ENCODE peak calls at places on chromosomes 6 and 20, in eight cellular contexts. W is HepG2; N is hepatocyte; D is choroid plexus epithelial cell; F is fibroblast of mammary gland; K is astrocyte; P is pancreas; C is CD8-positive, alpha-beta T cell. Y is an unnamed sample.
A peak's percentile ranks its signal among the peaks of the same experiment; 100 is the strongest.

GRCh38 chr6:53300656-53301551 is 47.8 kb downstream of the ELOVL5 start:
- DNase-seq in F (peak; percentile 67), W (peak; percentile 15), P (no peak), C (peak; percentile 36), N (no peak), D (no peak), K (peak; percentile 82), Y (peak; percentile 61)

GRCh38 chr20:577167-577791 is 32.8 kb downstream of the TCF15 start:
- DNase-seq in P (no peak), N (no peak), W (peak; percentile 70), F (peak; percentile 38), D (no peak), K (no peak), C (no peak), Y (peak; percentile 18)

GRCh38 chr6:79710127-79710526 is 79.0 kb downstream of the SH3BGRL2 start:
- DNase-seq in C (no peak), D (no peak), K (no peak), P (no peak), F (no peak), N (no peak), W (no peak), Y (no peak)

GRCh38 chr20:44287272-44288097 is 23.5 kb downstream of the FITM2 start:
- DNase-seq in C (no peak), W (peak; percentile 66), K (no peak), D (peak; percentile 39), F (peak; percentile 34), N (no peak), P (no peak), Y (peak; percentile 45)

GRCh38 chr20:36644032-36644712 is 1.8 kb downstream of the SLA2 start:
- DNase-seq in P (no peak), K (no peak), W (no peak), C (peak; percentile 70), N (no peak), D (no peak), F (no peak), Y (no peak)

GRCh38 chr6:293185-294174 is 1.2 kb downstream of the DUSP22 start:
- DNase-seq in D (peak; percentile 20), C (peak; percentile 32), K (peak; percentile 26), N (no peak), P (peak; percentile 66), F (peak; percentile 30), W (no peak), Y (peak; percentile 16)

GRCh38 chr6:1607557-1608221 is 2.0 kb upstream of the FOXC1 start:
- DNase-seq in C (no peak), F (no peak), P (no peak), K (no peak), N (peak; percentile 28), D (no peak), W (peak; percentile 52), Y (no peak)

GRCh38 chr6:117505337-117505736 is 22.9 kb downstream of the DCBLD1 start:
- DNase-seq in K (peak; percentile 47), N (no peak), P (no peak), F (peak; percentile 53), W (no peak), D (peak; percentile 71), C (no peak), Y (no peak)

GRCh38 chr6:15897063-15897934 is 231.6 kb upstream of the MYLIP start:
- DNase-seq in F (peak; percentile 60), K (peak; percentile 6), N (peak; percentile 57), C (no peak), P (no peak), D (peak; percentile 73), W (no peak), Y (peak; percentile 88)

GRCh38 chr6:142058216-142058925 is 74.4 kb upstream of the GJE1 start:
- DNase-seq in N (no peak), F (peak; percentile 20), W (no peak), K (no peak), C (no peak), D (no peak), P (no peak), Y (no peak)

GRCh38 chr20:52346797-52347196 is 155.2 kb upstream of the ZFP64 start:
- DNase-seq in C (no peak), P (no peak), F (no peak), N (no peak), D (no peak), K (no peak), W (no peak), Y (no peak)

GRCh38 chr6:124463271-124463670 is 499.0 kb upstream of the RNF217 start:
- DNase-seq in N (no peak), F (no peak), C (no peak), K (no peak), P (no peak), D (no peak), W (no peak), Y (no peak)

GRCh38 chr6:21752054-21752811 is 158.7 kb downstream of the SOX4 start:
- DNase-seq in K (peak; percentile 66), N (no peak), W (no peak), C (no peak), F (peak; percentile 35), P (no peak), D (no peak), Y (no peak)

GRCh38 chr6:35139924-35140524 is 1.1 kb downstream of the TCP11 start:
- DNase-seq in K (peak; percentile 56), D (peak; percentile 90), N (peak; percentile 78), W (peak; percentile 64), F (peak; percentile 78), P (no peak), C (peak; percentile 55), Y (peak; percentile 89)

GRCh38 chr6:2982464-2983121 is 11.2 kb upstream of the SERPINB6 start:
- DNase-seq in N (no peak), F (peak; percentile 38), D (no peak), C (no peak), W (no peak), P (no peak), K (no peak), Y (no peak)

GRCh38 chr6:160254467-160255312 is 3.9 kb downstream of the SLC22A2 start:
- DNase-seq in P (no peak), F (no peak), N (peak; percentile 87), W (peak; percentile 81), D (no peak), C (no peak), K (no peak), Y (no peak)

GRCh38 chr6:44512868-44513641 is 125.5 kb downstream of the CDC5L start:
- DNase-seq in K (peak; percentile 61), W (no peak), N (no peak), C (no peak), D (no peak), F (peak; percentile 47), P (no peak), Y (peak; percentile 32)

GRCh38 chr6:26390504-26390903 is 7.6 kb downstream of the BTN2A2 start:
- DNase-seq in K (no peak), N (no peak), F (no peak), P (no peak), C (no peak), W (no peak), D (peak; percentile 43), Y (no peak)

GRCh38 chr6:26388014-26388413 is 5.1 kb downstream of the BTN2A2 start:
- DNase-seq in P (no peak), C (no peak), N (peak; percentile 16), K (no peak), D (no peak), W (peak; percentile 65), F (no peak), Y (no peak)

GRCh38 chr6:26388441-26388840 is 5.5 kb downstream of the BTN2A2 start:
- DNase-seq in D (no peak), F (no peak), W (no peak), K (no peak), N (no peak), C (no peak), P (no peak), Y (peak; percentile 22)

GRCh38 chr6:26387565-26387964 is 4.7 kb downstream of the BTN2A2 start:
- DNase-seq in D (no peak), K (no peak), P (no peak), N (no peak), C (no peak), F (no peak), W (no peak), Y (no peak)

GRCh38 chr6:26389349-26389799 is 6.5 kb downstream of the BTN2A2 start:
- DNase-seq in N (no peak), F (peak; percentile 38), D (peak; percentile 57), P (no peak), K (no peak), W (no peak), C (no peak), Y (peak; percentile 53)
- TF ChIP-seq CTCF in N (no peak), F (no peak), D (peak; percentile 22), P (no peak), K (no peak), W (no peak), C (no peak), Y (no peak)

DNA sequence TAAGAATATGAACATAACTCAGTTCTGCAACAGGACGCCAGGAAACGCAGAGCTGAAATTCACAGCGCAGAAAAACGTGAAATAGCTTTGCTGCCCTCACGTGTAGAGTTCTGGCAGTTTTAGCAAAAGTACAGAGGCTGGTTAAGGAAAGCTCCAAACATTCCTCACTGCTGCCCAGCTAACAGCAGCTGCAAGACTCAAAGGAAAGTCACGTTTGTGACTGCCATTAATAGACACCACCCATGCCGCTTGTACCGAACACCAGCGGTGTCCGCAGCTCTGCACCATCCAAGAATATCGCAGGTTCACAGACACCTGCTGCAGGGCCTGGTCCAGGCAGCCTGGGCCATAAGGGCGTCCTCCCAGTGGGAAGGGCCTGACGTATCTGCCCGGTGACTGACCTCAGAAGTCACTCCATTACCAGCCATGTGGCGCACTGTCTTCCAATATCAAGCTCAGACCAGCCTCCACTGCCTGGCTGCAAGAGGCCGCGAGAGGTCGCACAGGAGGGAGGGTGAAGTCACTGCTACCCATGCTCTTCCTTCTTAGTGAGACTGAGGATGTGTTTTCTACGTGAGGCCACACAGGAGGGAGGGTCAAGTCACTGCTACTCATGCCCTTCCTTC is 61.4 kb downstream of the WDR27 start:
- DNase-seq in C (no peak), N (no peak), F (peak; percentile 58), P (no peak), K (no peak), W (no peak), D (peak; percentile 39), Y (peak; percentile 26)
- TF ChIP-seq CTCF in C (no peak), N (no peak), F (peak; percentile 55), P (no peak), K (no peak), W (no peak), D (peak; percentile 47), Y (no peak)

GRCh38 chr6:145213614-145214013 is 521.7 kb downstream of the EPM2A start:
- DNase-seq in W (no peak), D (no peak), K (no peak), P (no peak), N (no peak), C (no peak), F (no peak), Y (no peak)

GRCh38 chr6:145212807-145213206 is 522.5 kb downstream of the EPM2A start:
- DNase-seq in W (no peak), C (no peak), P (no peak), K (no peak), D (no peak), F (no peak), N (no peak), Y (no peak)

GRCh38 chr6:145209312-145209711 is 526.0 kb downstream of the EPM2A start:
- DNase-seq in P (no peak), D (no peak), N (no peak), K (no peak), W (no peak), F (no peak), C (no peak), Y (no peak)

GRCh38 chr6:145214570-145214969 is 520.8 kb downstream of the EPM2A start:
- DNase-seq in K (peak; percentile 6), N (peak; percentile 52), D (peak; percentile 56), C (no peak), P (no peak), W (peak; percentile 47), F (peak; percentile 52), Y (peak; percentile 58)
- TF ChIP-seq CTCF in K (peak; percentile 48), N (peak; percentile 76), D (peak; percentile 53), C (peak; percentile 56), P (peak; percentile 52), W (peak; percentile 46), F (peak; percentile 47), Y (peak; percentile 53)

GRCh38 chr6:37546141-37546871 is 46.6 kb upstream of the CCDC167 start:
- DNase-seq in K (no peak), D (no peak), W (no peak), F (no peak), N (no peak), C (no peak), P (no peak), Y (no peak)
- TF ChIP-seq CTCF in K (no peak), D (no peak), W (no peak), F (no peak), N (no peak), C (no peak), P (no peak), Y (no peak)

Y was measured in fibroblast of pulmonary artery.